ENCODE peak calls at places on chromosome X, in nine cellular contexts. X, M, Z, E, C, J, B, H and L are unnamed samples.

GRCh38 chrX:146264763-146265375 is 447.2 kb downstream of the SLITRK2 start:
- DNase-seq in X (no peak), M (no peak), Z (no peak), E (no peak), C (no peak), J (no peak), B (no peak), H (no peak), L (no peak)

GRCh38 chrX:136162827-136163427 is 15.6 kb downstream of the FHL1 start:
- DNase-seq in X (peak; percentile 43), M (peak; percentile 64), Z (no peak), E (peak; percentile 55), C (peak; percentile 82), J (peak; percentile 37), B (peak; percentile 74), H (no peak), L (no peak)

GRCh38 chrX:139869796-139870195 is 63.1 kb downstream of the ATP11C start:
- DNase-seq in X (no peak), M (no peak), Z (no peak), E (no peak), C (no peak), J (no peak), B (no peak), H (no peak), L (no peak)

GRCh38 chrX:54208531-54208930 is 25.5 kb upstream of the FAM120C start:
- DNase-seq in X (peak; percentile 63), M (peak; percentile 67), Z (no peak), E (no peak), C (no peak), J (no peak), B (peak; percentile 4), H (no peak), L (no peak)

GRCh38 chrX:53230116-53230515 is 5.1 kb upstream of the KDM5C start:
- DNase-seq in X (no peak), M (no peak), Z (no peak), E (no peak), C (no peak), J (no peak), B (no peak), H (no peak), L (no peak)

GRCh38 chrX:136176399-136176825 is 29.1 kb downstream of the FHL1 start:
- DNase-seq in X (peak; percentile 90), M (peak; percentile 92), Z (no peak), E (no peak), C (peak; percentile 37), J (no peak), B (peak; percentile 87), H (no peak), L (no peak)

GRCh38 chrX:3748052-3748559 is 34.7 kb upstream of the PRKX start:
- DNase-seq in X (no peak), M (no peak), Z (no peak), E (no peak), C (no peak), J (no peak), B (no peak), H (no peak), L (no peak)

GRCh38 chrX:1178580-1179057 is 33.8 kb downstream of the CRLF2 start:
- DNase-seq in X (no peak), M (peak; percentile 28), Z (no peak), E (no peak), C (peak; percentile 40), J (no peak), B (no peak), H (no peak), L (no peak)

GRCh38 chrX:13085533-13085932 is 41.1 kb upstream of the FAM9C start:
- DNase-seq in X (no peak), M (no peak), Z (no peak), E (no peak), C (no peak), J (no peak), B (no peak), H (no peak), L (no peak)

GRCh38 chrX:53260836-53261235 is 20.5 kb downstream of the IQSEC2 start:
- DNase-seq in X (no peak), M (no peak), Z (no peak), E (no peak), C (no peak), J (no peak), B (no peak), H (no peak), L (no peak)

GRCh38 chrX:116317409-116317808 is 119.0 kb upstream of the SLC6A14 start:
- DNase-seq in X (no peak), M (peak; percentile 18), Z (peak; percentile 0), E (peak; percentile 11), C (no peak), J (peak; percentile 5), B (peak; percentile 17), H (no peak), L (no peak)

GRCh38 chrX:14529288-14529989 is at the start of gene GLRA2:
- DNase-seq in X (peak; percentile 13), M (peak; percentile 20), Z (no peak), E (no peak), C (peak; percentile 35), J (peak; percentile 69), B (peak; percentile 36), H (no peak), L (no peak)

GRCh38 chrX:39891781-39892180 is 206.0 kb downstream of the BCOR start:
- DNase-seq in X (no peak), M (no peak), Z (no peak), E (no peak), C (peak; percentile 13), J (no peak), B (no peak), H (no peak), L (no peak)

GRCh38 chrX:14997271-14997670 is 124.0 kb downstream of the MOSPD2 start:
- DNase-seq in X (no peak), M (no peak), Z (no peak), E (no peak), C (no peak), J (no peak), B (no peak), H (no peak), L (no peak)

GRCh38 chrX:22063284-22063683 is 31.2 kb downstream of the PHEX start:
- DNase-seq in X (no peak), M (peak; percentile 13), Z (no peak), E (no peak), C (no peak), J (peak; percentile 16), B (no peak), H (no peak), L (no peak)

GRCh38 chrX:47619486-47620302 is at the start of gene SYN1:
- DNase-seq in X (peak; percentile 74), M (peak; percentile 77), Z (peak; percentile 14), E (peak; percentile 83), C (peak; percentile 38), J (peak; percentile 88), B (peak; percentile 90), H (peak; percentile 82), L (no peak)
- TF ChIP-seq CTCF in X (no peak), M (no peak), Z (no peak), E (no peak), C (no peak), J (no peak), B (no peak), H (no peak), L (no peak)

GRCh38 chrX:108224727-108225455 is 133.3 kb downstream of the ATG4A start:
- DNase-seq in X (peak; percentile 31), M (peak; percentile 40), Z (no peak), E (no peak), C (peak; percentile 65), J (peak; percentile 22), B (peak; percentile 63), H (no peak), L (no peak)
- TF ChIP-seq CTCF in X (peak; percentile 59), M (peak; percentile 51), Z (peak; percentile 34), E (peak; percentile 56), C (peak; percentile 75), J (peak; percentile 66), B (peak; percentile 47), H (peak; percentile 44), L (peak; percentile 51)

GRCh38 chrX:68660746-68661145 is 13.3 kb downstream of the STARD8 start:
- DNase-seq in X (no peak), M (no peak), Z (no peak), E (no peak), C (no peak), J (no peak), B (no peak), H (no peak), L (no peak)
- TF ChIP-seq CTCF in X (no peak), M (no peak), Z (no peak), E (no peak), C (no peak), J (no peak), B (no peak), H (no peak), L (no peak)

GRCh38 chrX:109709129-109709631 is 23.9 kb downstream of the ACSL4 start:
- DNase-seq in X (peak; percentile 65), M (peak; percentile 70), Z (no peak), E (no peak), C (peak; percentile 66), J (peak; percentile 29), B (peak; percentile 65), H (no peak), L (no peak)
- TF ChIP-seq CTCF in X (peak; percentile 11), M (no peak), Z (no peak), E (no peak), C (no peak), J (no peak), B (no peak), H (no peak), L (no peak)